ENCODE peak calls at places on chromosomes 16 and 17, in five cellular contexts. O is upper lobe of left lung, Q is suprapubic skin, N is vagina, H is HCT116. B is an unnamed sample. For H3K36me3, the result is how much of the 10 kb centered on the place peaks cover.

GRCh38 chr17:74922694-74923537 is at the start of gene USH1G:
- DNase-seq in O (no peak), Q (no peak), N (no peak), H (no peak), B (no peak)

GRCh38 chr16:56370185-56370584 is 55.2 kb downstream of the AMFR start:
- DNase-seq in O (no peak), Q (no peak), N (no peak), H (no peak), B (no peak)

GRCh38 chr17:60386137-60386395 is 5.9 kb downstream of the USP32 start:
- DNase-seq in O (no peak), Q (no peak), N (no peak), H (no peak), B (no peak)

GRCh38 chr16:527015-527903 is at the start of gene CAPN15:
- DNase-seq in O (peak), Q (peak), N (no peak), H (peak), B (peak)

GRCh38 chr17:72342582-72343527 is 222.0 kb downstream of the SOX9 start:
- DNase-seq in O (peak), Q (no peak), N (no peak), H (no peak), B (no peak)

GRCh38 chr16:58392215-58393137 is at the start of gene GINS3:
- DNase-seq in O (peak), Q (peak), N (no peak), H (peak), B (peak)

GRCh38 chr16:63323055-63323454 is 1286.8 kb upstream of the CDH8 start:
- DNase-seq in O (no peak), Q (no peak), N (no peak), H (no peak), B (no peak)

GRCh38 chr16:12876778-12877177 is 24.6 kb upstream of the SHISA9 start:
- DNase-seq in O (no peak), Q (no peak), N (no peak), H (no peak), B (no peak)

GRCh38 chr17:62929320-62929719 is 36.7 kb upstream of the TANC2 start:
- DNase-seq in O (no peak), Q (no peak), N (no peak), H (peak), B (no peak)

GRCh38 chr17:13154403-13154802 is 136.6 kb upstream of the ELAC2 start:
- DNase-seq in O (no peak), Q (no peak), N (no peak), H (no peak), B (no peak)

GRCh38 chr16:85164838-85165516 is 52.7 kb upstream of the CIBAR2 start:
- DNase-seq in O (no peak), Q (no peak), N (no peak), H (no peak), B (no peak)

GRCh38 chr16:20268409-20268808 is 58.9 kb downstream of the GP2 start:
- DNase-seq in O (no peak), Q (no peak), N (no peak), H (no peak), B (no peak)

GRCh38 chr17:50953831-50954601 is 87.9 kb upstream of the TOB1 start:
- DNase-seq in O (no peak), Q (no peak), N (peak), H (no peak), B (no peak)

GRCh38 chr17:66123163-66123562 is 68.8 kb downstream of the CEP112 start:
- DNase-seq in O (no peak), Q (no peak), N (no peak), H (peak), B (no peak)

GRCh38 chr17:5861849-5862248 is 208.3 kb upstream of the WSCD1 start:
- DNase-seq in O (no peak), Q (no peak), N (peak), H (no peak), B (no peak)

DNA sequence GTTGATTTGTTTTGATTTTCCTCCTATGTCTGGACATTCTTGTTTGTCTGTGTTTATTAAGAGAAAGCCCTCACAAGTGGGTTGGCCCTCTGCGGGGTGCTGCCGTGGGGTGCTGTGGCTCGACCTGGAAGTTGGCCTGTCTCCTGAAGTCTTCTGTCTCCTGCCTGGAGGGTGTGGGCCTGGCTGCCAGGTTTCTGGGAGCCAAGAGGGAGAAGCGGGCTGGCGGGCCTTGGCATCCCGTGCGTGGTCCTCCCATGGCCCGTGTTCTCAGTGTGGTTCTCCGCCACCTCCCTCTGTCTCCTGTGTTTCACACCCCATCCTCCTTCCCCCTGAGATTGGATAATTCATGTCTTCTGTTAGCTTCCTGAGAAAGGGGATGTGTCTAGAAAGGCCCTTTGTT is 69.6 kb downstream of the RNF213 start:
- DNase-seq in O (no peak), Q (no peak), N (no peak), H (no peak), B (no peak)
- TF ChIP-seq POLR2AphosphoS5 in O (no peak), Q (no peak), N (no peak), H (no peak), B (no peak)

DNA sequence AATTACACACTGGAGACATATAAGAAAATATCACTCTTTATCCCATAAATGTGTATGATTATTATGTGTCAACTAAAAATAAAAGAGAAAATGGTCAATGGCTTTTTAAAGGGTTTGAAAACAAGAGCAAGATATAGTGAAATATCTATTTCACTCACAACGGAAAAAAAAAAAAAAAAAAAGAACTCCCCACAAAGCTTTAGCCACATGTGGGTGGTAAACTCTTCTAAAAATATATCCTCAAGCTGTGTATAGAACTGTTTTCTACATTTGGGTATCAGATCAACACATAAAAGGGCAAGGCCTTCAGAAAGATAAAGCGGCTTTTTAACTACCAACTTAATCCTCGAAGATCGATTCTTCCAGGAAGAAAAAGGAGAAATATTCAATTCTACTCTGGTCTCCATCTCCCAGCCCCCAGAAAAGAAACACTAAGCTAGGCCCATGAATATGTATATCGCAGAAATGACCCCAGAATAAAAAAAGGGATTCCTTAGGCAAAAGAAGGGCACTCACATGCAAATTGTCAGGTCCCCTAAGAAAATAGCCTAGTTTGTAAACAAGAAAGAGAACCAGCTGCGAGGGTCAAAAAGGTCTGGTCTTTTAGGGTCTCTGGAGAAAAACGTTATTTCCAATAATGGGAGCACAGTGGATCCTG is 4.4 kb downstream of the LITAF start:
- DNase-seq in O (no peak), Q (no peak), N (no peak), H (no peak), B (no peak)
- H3K27ac ChIP-seq in O (peak), Q (no peak), N (peak), H (no peak), B (peak)

DNA sequence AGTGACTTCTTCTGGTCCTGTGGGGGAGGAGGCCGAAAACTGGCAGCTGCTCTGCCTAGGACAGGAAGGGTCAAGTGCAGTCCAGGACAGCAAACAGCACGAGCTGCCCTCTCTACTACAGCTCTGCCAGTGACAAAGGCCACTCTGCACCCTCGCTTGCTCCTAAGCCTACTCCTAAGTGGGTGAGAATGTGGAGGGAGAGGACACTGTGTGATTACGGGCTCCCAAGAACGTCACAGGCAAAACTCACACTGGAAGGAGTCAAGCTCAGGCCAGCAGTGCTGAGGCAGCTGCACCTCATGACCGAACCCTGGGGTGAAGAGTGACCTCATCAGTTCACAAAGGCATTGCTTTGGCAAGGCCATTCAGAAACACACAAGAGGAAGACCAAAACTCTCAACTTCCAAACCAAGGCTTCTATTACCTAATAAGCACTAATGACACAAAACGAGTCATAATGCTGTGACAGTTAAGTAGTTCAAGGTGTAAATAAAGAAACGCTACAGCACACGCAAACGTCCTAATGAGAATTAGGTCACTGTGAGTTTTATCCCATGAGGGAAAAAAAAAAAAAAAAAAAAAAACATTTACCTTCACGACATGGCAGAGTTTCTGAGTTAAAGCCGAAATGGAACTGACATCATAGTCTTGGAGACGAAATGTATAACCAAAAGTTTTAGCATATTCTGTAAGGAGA is 35.1 kb downstream of the MARF1 start:
- DNase-seq in O (peak), Q (no peak), N (no peak), H (no peak), B (no peak)
- H3K36me3 ChIP-seq in O (half or more), Q (half or more), N (under half), H (under half), B (under half)

GRCh38 chr16:86452451-86452850 is 57.9 kb upstream of the FOXF1 start:
- DNase-seq in O (no peak), Q (no peak), N (no peak), H (no peak), B (no peak)
- TF ChIP-seq POLR2AphosphoS5 in O (no peak), Q (no peak), N (no peak), H (no peak), B (no peak)

GRCh38 chr16:4935231-4935855 is 1.6 kb downstream of the PPL start:
- DNase-seq in O (peak), Q (peak), N (no peak), H (no peak), B (peak)

GRCh38 chr16:4936991-4937781 is at the start of gene PPL:
- DNase-seq in O (peak), Q (peak), N (no peak), H (peak), B (peak)

GRCh38 chr16:4934591-4934990 is 2.4 kb downstream of the PPL start:
- DNase-seq in O (no peak), Q (no peak), N (no peak), H (no peak), B (no peak)

GRCh38 chr16:4937782-4938682 is 1.1 kb upstream of the PPL start:
- DNase-seq in O (peak), Q (no peak), N (no peak), H (no peak), B (no peak)

DNA sequence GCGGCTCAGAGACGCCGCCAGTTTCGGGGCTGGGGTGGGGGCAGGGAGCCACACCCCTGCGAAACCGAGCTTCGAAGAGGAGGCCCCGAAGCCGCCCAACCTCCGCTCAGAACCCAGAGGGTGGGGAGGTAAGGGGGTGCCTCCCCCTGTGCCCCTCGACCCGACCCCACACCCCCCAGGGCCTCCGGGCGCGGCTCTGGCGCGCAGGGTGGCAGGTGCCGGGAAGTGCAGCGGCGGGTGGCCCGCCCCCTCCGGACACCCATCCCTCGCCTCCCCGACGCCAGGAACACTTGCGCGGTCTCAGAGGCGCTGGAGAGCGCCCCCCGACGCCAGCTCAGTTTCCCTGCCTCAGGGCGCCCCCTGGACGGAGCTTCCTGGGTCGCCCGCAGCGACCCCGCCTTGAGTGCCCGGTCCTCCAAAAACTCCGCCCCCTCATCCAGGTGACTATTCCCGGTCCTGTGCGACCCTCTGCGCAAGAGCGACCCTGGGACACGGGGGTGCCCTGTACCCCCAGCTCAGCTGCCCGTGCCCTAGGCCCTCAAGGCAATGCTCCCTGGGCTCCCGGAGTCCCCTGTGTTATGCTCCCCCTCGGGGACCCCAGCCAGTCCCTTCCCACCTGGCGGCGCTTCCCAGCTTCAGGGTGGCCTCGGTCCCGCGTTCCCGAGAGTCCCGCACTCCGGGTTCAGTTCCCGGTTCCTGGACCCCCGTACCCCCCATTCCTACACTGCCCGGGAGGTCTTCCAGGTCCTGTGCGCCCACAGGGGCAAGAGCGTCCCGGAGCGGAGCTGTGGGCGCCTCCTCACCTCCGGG is 562 bp downstream of the PPL start:
- DNase-seq in O (peak), Q (no peak), N (no peak), H (no peak), B (no peak)
- H3K27ac ChIP-seq in O (peak), Q (peak), N (peak), H (peak), B (peak)

GRCh38 chr16:11005611-11005975 is 61.2 kb downstream of the CLEC16A start:
- DNase-seq in O (no peak), Q (no peak), N (no peak), H (no peak), B (no peak)
- H3K36me3 ChIP-seq in O (under half), Q (under half), N (under half), H (under half), B (under half)